ENCODE peak calls at places on chromosome 5, in six cellular contexts. H is right cardiac atrium; E is fibroblast of pulmonary artery; I is SK-N-SH; D is neuronal stem cell; N is naive thymus-derived CD4-positive, alpha-beta T cell. Z is an unnamed sample.
A peak's percentile ranks its signal among the peaks of the same experiment; 100 is the strongest.

GRCh38 chr5:151208481-151208914 is 15.4 kb downstream of the CCDC69 start:
- DNase-seq in H (peak; percentile 32), E (no peak), I (no peak), D (no peak), N (no peak), Z (no peak)

GRCh38 chr5:151082976-151083651 is 2.3 kb upstream of the TNIP1 start:
- DNase-seq in H (no peak), E (no peak), I (no peak), D (no peak), N (peak; percentile 62), Z (no peak)

GRCh38 chr5:166401391-166401790 is 1890.1 kb upstream of the WWC1 start:
- DNase-seq in H (no peak), E (no peak), I (peak; percentile 35), D (peak; percentile 43), N (no peak), Z (no peak)

GRCh38 chr5:141528401-141528984 is 39.6 kb downstream of the PCDHGC5 start:
- DNase-seq in H (peak; percentile 69), E (peak; percentile 61), I (no peak), D (no peak), N (no peak), Z (no peak)

GRCh38 chr5:72123764-72124163 is 16.5 kb downstream of the MAP1B start:
- DNase-seq in H (no peak), E (no peak), I (no peak), D (no peak), N (no peak), Z (no peak)

GRCh38 chr5:79459626-79460025 is 54.3 kb downstream of the HOMER1 start:
- DNase-seq in H (no peak), E (no peak), I (no peak), D (no peak), N (no peak), Z (no peak)

GRCh38 chr5:19837536-19838179 is 150.3 kb downstream of the CDH18 start:
- DNase-seq in H (no peak), E (peak; percentile 2), I (no peak), D (no peak), N (no peak), Z (no peak)

GRCh38 chr5:61202213-61202612 is 39.9 kb upstream of the SMIM15 start:
- DNase-seq in H (no peak), E (no peak), I (no peak), D (no peak), N (no peak), Z (no peak)

GRCh38 chr5:142015781-142016533 is 3.1 kb upstream of the GNPDA1 start:
- DNase-seq in H (no peak), E (peak; percentile 58), I (no peak), D (no peak), N (peak; percentile 50), Z (peak; percentile 82)

GRCh38 chr5:129771058-129771838 is 23.4 kb downstream of the MINAR2 start:
- DNase-seq in H (peak; percentile 28), E (peak; percentile 69), I (peak; percentile 27), D (peak; percentile 57), N (no peak), Z (peak; percentile 61)

GRCh38 chr5:69368458-69369368 is 607 bp downstream of the AK6 start:
- DNase-seq in H (no peak), E (peak; percentile 50), I (peak; percentile 46), D (peak; percentile 11), N (no peak), Z (peak; percentile 37)

DNA sequence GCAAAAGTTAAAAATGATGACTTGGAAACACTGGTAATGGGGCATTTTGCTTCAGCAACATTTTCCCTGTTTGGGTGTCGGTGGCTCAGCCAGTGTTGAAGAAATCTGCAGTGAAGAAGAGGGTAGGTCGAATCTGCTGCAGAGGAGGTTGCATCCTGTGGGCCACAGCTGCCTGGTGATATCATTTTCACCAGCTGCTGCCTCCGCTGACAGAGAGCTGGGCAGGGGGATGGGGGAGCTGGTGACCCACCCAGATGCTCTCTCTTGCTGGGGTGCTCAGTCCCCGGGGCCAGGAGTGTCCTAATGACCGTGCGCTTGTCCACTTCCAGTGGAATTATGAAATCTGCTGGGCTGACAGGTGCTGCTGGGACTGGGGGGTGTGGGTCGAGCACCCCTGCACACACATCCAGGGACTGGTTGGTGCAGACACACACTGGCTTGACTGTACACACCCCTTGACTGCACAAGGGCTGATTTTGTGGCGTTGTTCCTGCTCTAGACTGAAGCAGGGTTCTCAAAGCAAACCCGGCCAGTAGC is 83.2 kb upstream of the IRX4 start:
- DNase-seq in H (no peak), E (no peak), I (no peak), D (no peak), N (no peak), Z (peak; percentile 58)
- H3K4me3 ChIP-seq in H (no peak overlapping the region), E (no peak overlapping the region), I (no peak overlapping the region), D (no peak overlapping the region), N (no peak overlapping the region), Z (no peak overlapping the region)

DNA sequence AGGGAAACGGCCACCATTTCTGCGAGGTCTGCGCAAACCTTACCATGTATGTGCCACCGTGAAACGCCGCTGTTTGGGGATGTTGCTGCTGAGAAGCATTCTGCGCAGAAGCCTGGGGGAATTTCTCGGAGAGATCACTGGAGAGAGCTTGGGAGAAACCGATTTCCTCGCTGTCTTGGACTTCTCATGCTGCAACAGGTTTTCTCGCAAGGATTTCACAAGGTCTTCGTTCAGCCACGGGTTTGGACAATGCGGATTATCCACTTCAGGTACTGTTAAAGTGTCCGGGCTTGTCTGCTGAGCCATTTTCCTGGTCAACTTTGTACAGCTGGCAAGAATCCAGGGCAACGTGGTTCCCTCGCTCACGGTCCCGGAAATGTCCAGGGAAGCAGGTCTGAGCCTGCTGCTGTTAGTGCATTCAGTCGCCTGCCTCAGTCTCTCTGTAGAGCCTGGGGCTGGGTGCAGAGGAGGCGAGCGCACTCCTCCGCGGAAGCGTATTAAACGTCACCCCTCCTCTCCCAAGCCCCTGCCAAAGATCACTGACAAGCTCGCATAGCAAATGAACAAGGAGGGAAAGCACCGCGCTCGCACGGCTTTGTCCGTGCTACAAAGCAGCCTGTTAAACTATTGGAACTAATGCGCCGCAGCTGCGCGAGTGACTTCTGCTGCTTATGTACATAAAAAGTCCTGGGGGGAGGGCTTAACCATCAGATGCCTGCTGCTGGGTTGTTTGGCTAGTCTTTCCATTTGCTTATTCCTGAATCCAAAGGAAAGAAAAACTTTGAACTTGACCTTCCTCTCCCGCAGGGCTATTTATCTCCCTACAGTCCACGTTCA is 125.1 kb downstream of the PDE4D start:
- DNase-seq in H (peak; percentile 40), E (peak; percentile 89), I (peak; percentile 41), D (peak; percentile 70), N (no peak), Z (no peak)
- H3K4me3 ChIP-seq in H (peak overlapping the region; percentile 88), E (peak overlapping the region; percentile 76), I (peak overlapping the region; percentile 85), D (peak overlapping the region; percentile 39), N (peak overlapping the region; percentile 29), Z (no peak overlapping the region)

GRCh38 chr5:132436936-132437335 is 53.6 kb downstream of the IRF1 start:
- DNase-seq in H (no peak), E (no peak), I (no peak), D (no peak), N (no peak), Z (no peak)

GRCh38 chr5:132435891-132436290 is 54.7 kb downstream of the IRF1 start:
- DNase-seq in H (no peak), E (no peak), I (no peak), D (no peak), N (no peak), Z (no peak)

GRCh38 chr5:132434813-132435286 is 55.7 kb downstream of the IRF1 start:
- DNase-seq in H (no peak), E (no peak), I (no peak), D (no peak), N (no peak), Z (no peak)

GRCh38 chr5:132433141-132433540 is 57.4 kb downstream of the IRF1 start:
- DNase-seq in H (no peak), E (no peak), I (no peak), D (no peak), N (no peak), Z (no peak)

DNA sequence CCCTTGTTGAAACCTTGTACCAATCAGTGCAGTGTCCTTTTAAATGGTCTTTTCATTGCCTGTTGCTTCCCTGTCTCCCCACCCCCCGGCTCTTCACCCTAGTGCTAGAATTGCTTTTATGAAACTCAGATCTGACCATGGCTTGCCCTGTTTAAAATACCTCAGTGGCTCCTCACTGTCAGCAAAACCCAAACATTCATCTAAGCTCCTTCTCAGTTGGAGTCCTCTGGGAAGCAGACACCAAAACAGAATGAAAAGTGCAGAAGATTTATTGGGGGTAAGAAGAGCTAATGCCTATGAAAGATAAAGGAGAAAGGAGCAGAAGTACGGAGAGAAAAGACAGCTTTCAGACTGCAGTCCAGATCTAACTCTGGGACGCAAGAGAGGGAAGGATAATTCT is 56.2 kb downstream of the IRF1 start:
- DNase-seq in H (no peak), E (no peak), I (no peak), D (no peak), N (no peak), Z (no peak)
- H3K4me3 ChIP-seq in H (no peak overlapping the region), E (no peak overlapping the region), I (no peak overlapping the region), D (no peak overlapping the region), N (no peak overlapping the region), Z (no peak overlapping the region)

DNA sequence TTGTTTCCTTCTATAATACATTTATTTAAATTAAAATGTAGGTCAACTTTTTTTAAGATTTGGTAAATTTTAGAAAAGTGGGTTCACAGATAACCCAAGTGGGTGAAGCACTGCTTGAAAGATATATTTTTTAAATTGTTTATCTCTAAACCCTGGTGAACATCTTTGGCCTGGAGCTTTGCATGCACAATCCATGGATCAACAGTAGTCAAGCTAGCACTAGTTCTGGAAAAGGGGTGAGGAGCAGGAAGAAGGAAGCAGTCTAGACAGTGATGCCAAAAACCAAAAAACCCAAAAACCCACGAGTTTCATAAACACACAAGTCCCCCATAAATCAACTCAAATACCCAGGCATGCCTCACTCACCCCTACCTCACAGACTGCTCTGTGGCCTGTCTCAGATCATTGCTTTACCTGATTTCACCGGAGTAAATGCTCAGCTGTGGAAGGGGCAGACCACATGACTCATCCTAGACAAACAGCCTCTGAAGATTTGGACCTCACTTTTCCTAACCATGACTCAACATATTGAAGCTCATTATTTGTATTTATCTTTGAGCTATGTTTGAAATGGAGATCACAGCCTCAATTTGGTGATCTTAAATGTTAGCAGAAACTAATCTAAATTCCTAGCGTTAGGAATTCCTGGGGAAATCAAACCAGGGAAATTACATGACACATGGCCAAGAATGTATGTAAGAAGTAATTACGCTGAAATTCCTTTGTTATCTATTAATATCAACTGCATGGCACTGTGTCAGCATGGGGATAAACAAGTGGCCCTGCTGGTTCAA is 149.6 kb downstream of the ZNF608 start:
- DNase-seq in H (no peak), E (peak; percentile 84), I (no peak), D (no peak), N (no peak), Z (no peak)
- H3K4me3 ChIP-seq in H (no peak overlapping the region), E (no peak overlapping the region), I (no peak overlapping the region), D (no peak overlapping the region), N (no peak overlapping the region), Z (no peak overlapping the region)

Z was measured in Jurkat, Clone E6-1.